ENCODE peak calls at places on chromosomes 11 and 22, in seven cellular contexts. G is spleen; S is CD8-positive, alpha-beta T cell; Z is PC-9; M is left lung; R is cardiac muscle cell; I is tibial nerve. U is an unnamed sample. For H3K4me1, the result is how much of the 10 kb centered on the place peaks cover.

GRCh38 chr11:33655842-33656600 is 44.6 kb downstream of the C11orf91 start:
- DNase-seq in S (no peak), G (no peak), M (no peak), R (no peak), Z (no peak), I (no peak), U (no peak)

GRCh38 chr11:102143867-102144266 is 33.6 kb downstream of the YAP1 start:
- DNase-seq in S (no peak), M (no peak), R (peak), G (no peak), Z (no peak), I (no peak), U (no peak)

GRCh38 chr11:8036002-8036802 is 44.8 kb upstream of the TUB start:
- DNase-seq in G (peak), R (no peak), M (no peak), I (no peak), S (no peak), Z (no peak), U (no peak)

GRCh38 chr11:104538313-104538712 is 359.9 kb downstream of the CASP12 start:
- DNase-seq in G (no peak), M (no peak), R (no peak), I (no peak), S (no peak), Z (no peak), U (no peak)

GRCh38 chr11:1589996-1590395 is 4.9 kb upstream of the KRTAP5-1 start:
- DNase-seq in Z (no peak), S (no peak), M (no peak), R (no peak), I (no peak), G (peak), U (no peak)

GRCh38 chr11:123569387-123569786 is 85.0 kb downstream of the SCN3B start:
- DNase-seq in I (no peak), R (no peak), Z (no peak), M (no peak), G (no peak), S (no peak), U (no peak)

GRCh38 chr11:45176996-45177395 is 30.6 kb downstream of the PRDM11 start:
- DNase-seq in R (peak), S (no peak), Z (no peak), G (peak), M (no peak), I (no peak), U (no peak)

GRCh38 chr11:18046116-18046777 is at the start of gene TPH1:
- DNase-seq in I (no peak), S (no peak), Z (no peak), G (no peak), M (peak), R (peak), U (peak)

GRCh38 chr11:36507824-36508489 is 2.1 kb downstream of the TRAF6 start:
- DNase-seq in Z (no peak), G (no peak), R (no peak), M (no peak), I (no peak), S (no peak), U (no peak)

GRCh38 chr11:84501750-84502149 is 1125.4 kb downstream of the DLG2 start:
- DNase-seq in G (no peak), M (no peak), S (no peak), R (no peak), Z (no peak), I (no peak), U (no peak)

GRCh38 chr11:10407749-10408472 is 47.2 kb upstream of the AMPD3 start:
- DNase-seq in R (no peak), S (no peak), M (no peak), I (no peak), Z (no peak), G (no peak), U (no peak)

GRCh38 chr11:65226103-65226442 is 35.7 kb upstream of the POLA2 start:
- DNase-seq in Z (no peak), S (no peak), M (no peak), G (no peak), R (no peak), I (no peak), U (no peak)

GRCh38 chr22:19488285-19488684 is 8.6 kb downstream of the CDC45 start:
- DNase-seq in S (no peak), G (no peak), R (no peak), M (no peak), Z (no peak), I (no peak), U (no peak)

GRCh38 chr11:65209711-65210360 is 28.1 kb downstream of the CAPN1 start:
- DNase-seq in Z (peak), R (no peak), M (no peak), S (no peak), G (no peak), I (no peak), U (no peak)

GRCh38 chr11:64754919-64755662 is 4.7 kb downstream of the PYGM start:
- DNase-seq in G (peak), I (no peak), R (no peak), S (no peak), Z (no peak), M (no peak), U (peak)

GRCh38 chr22:48444320-48445112 is 1383.2 kb downstream of the BRD1 start:
- DNase-seq in M (no peak), Z (no peak), I (no peak), G (peak), S (no peak), R (no peak), U (no peak)

GRCh38 chr11:35088676-35089075 is 50.3 kb upstream of the CD44 start:
- DNase-seq in R (no peak), I (no peak), G (no peak), S (no peak), M (no peak), Z (peak), U (no peak)

GRCh38 chr11:22432331-22433065 is 94.3 kb downstream of the SLC17A6 start:
- DNase-seq in I (peak), Z (no peak), G (peak), S (no peak), M (peak), R (no peak), U (no peak)

GRCh38 chr11:131760191-131760951 is 390.0 kb downstream of the NTM start:
- DNase-seq in S (no peak), G (no peak), R (no peak), M (no peak), I (no peak), Z (no peak), U (no peak)

GRCh38 chr11:76637491-76638266 is 32.9 kb downstream of the LRRC32 start:
- DNase-seq in R (no peak), M (peak), I (peak), Z (no peak), S (no peak), G (peak), U (peak)

GRCh38 chr11:110711448-110711775 is 825 bp downstream of the ARHGAP20 start:
- DNase-seq in R (no peak), I (no peak), S (no peak), Z (no peak), G (no peak), M (no peak), U (no peak)

GRCh38 chr11:126194121-126194543 is 17.3 kb downstream of the RPUSD4 start:
- DNase-seq in M (no peak), I (peak), R (peak), G (no peak), S (no peak), Z (no peak), U (no peak)

GRCh38 chr22:24430431-24431308 is 3.3 kb downstream of the ADORA2A start:
- DNase-seq in Z (no peak), I (no peak), M (no peak), S (no peak), G (peak), R (no peak), U (peak)

GRCh38 chr11:117316197-117316961 is at the start of gene BACE1:
- DNase-seq in G (peak), M (peak), Z (peak), R (peak), S (no peak), I (peak), U (peak)

GRCh38 chr22:22941831-22942510 is 54.4 kb downstream of the IGLL5 start:
- DNase-seq in Z (no peak), G (peak), S (no peak), I (no peak), M (peak), R (no peak), U (peak)

GRCh38 chr11:130636672-130637463 is 188.4 kb downstream of the ADAMTS15 start:
- DNase-seq in G (no peak), S (no peak), Z (peak), M (no peak), I (no peak), R (no peak), U (no peak)

GRCh38 chr11:125036933-125037332 is 26.2 kb upstream of the SLC37A2 start:
- DNase-seq in R (no peak), I (no peak), G (no peak), M (no peak), Z (peak), S (no peak), U (no peak)

DNA sequence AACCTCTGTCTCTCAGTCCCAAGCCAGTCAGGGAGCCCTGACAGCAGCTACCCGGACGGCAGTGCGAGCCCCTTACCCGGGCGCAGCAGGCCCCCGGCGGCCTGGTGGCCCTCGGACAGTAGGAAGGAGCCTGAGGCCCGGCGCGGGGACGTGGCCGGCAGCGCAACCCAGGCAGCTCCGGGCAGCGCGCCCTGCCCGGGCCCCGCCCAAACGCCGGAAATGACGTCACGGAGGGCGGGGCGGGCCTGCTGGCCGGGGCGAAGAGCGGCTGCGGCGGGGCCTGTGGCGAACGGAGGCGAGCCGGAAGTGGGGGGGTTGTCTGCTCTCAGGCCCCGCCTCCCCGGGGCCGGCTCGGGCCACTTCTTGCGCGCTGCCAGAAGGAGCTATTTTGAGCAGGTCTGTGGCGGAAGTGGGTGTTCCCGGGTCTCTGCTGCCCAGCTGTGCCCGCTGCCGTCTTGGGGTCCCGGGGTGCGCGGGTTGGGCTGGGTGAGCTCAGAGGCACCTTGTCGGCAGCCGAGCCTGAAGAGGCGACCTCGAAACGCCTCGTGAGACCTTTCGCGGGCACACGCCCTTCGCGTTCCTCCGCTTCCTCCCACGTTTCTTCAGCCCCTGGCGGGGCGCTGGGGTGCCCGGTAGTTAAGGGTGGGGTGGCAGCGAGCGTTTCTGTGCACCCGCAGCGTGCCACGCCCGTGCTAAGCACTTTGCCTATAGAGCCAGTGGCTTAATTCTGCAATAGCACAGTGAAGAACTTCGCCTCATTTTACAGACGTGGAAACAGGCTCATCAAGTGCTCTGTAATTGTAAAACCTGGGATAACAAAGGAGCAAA is at the start of gene C11orf24:
- DNase-seq in G (peak), M (peak), Z (peak), I (peak), R (peak), S (peak), U (peak)
- H3K4me1 ChIP-seq in G (half or more), M (under half), Z (under half), I (under half), R (under half), S (under half), U (under half)

GRCh38 chr11:111870887-111871692 is at the start of gene ALG9:
- DNase-seq in Z (peak), G (peak), R (peak), S (peak), I (peak), M (peak), U (peak)
- TF ChIP-seq CTCF in Z (peak), G (no peak), R (peak), S (peak), I (no peak), M (peak), U (no peak)

GRCh38 chr11:75351541-75352416 is at the start of gene ARRB1:
- DNase-seq in Z (no peak), G (peak), R (peak), S (peak), I (peak), M (peak), U (peak)
- H3K4me1 ChIP-seq in Z (half or more), G (half or more), R (under half), S (half or more), I (under half), M (under half), U (under half)

GRCh38 chr22:37929390-37929789 is 23.3 kb downstream of the MICALL1 start:
- DNase-seq in R (no peak), S (no peak), Z (no peak), G (no peak), M (no peak), I (no peak), U (no peak)

GRCh38 chr22:37930952-37931440 is 22.4 kb downstream of the C22orf23 start:
- DNase-seq in S (no peak), G (no peak), M (no peak), Z (no peak), R (no peak), I (no peak), U (no peak)

GRCh38 chr22:37931893-37932389 is 21.5 kb downstream of the C22orf23 start:
- DNase-seq in R (peak), I (no peak), Z (no peak), M (peak), G (no peak), S (no peak), U (no peak)

GRCh38 chr22:37932401-37932800 is 21.0 kb downstream of the C22orf23 start:
- DNase-seq in G (no peak), M (no peak), I (no peak), Z (no peak), R (no peak), S (no peak), U (no peak)

DNA sequence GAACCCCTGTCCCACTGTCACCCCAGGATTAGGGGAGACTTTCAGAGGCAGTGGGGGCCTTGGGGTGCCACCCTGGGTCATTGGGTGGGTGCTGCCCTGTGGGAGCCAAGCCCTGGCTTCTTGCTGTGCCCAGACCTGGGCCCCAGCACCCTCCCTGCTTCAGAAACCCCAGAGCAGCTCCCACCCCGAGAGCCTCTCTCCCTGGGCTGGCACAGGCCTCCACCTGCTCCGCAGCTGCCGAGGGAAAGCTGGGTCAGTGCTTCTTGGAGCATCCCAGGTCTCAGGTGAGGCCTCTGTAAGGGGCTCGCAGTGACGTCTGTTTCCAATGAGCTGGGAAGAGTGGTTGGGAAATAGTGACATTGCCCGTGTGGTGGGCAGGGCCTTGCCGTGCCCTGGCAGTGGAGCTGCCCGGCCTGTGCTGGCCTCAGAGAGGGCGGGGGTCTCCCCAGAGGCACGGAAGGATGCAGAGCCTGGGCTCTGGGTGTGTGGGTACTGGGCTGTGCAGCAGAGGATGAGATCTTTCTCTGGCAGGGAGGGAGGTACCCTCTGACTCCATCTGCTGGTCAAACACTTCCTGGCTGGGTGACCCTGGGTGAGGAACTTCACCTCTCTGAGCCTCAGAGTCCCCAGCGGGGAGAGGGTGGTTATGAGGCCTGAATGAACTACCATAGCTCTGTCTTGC is 23.0 kb downstream of the C22orf23 start:
- DNase-seq in R (no peak), M (no peak), I (peak), G (no peak), S (no peak), Z (no peak), U (no peak)
- TF ChIP-seq CTCF in R (peak), M (no peak), I (peak), G (peak), S (no peak), Z (peak), U (peak)

DNA sequence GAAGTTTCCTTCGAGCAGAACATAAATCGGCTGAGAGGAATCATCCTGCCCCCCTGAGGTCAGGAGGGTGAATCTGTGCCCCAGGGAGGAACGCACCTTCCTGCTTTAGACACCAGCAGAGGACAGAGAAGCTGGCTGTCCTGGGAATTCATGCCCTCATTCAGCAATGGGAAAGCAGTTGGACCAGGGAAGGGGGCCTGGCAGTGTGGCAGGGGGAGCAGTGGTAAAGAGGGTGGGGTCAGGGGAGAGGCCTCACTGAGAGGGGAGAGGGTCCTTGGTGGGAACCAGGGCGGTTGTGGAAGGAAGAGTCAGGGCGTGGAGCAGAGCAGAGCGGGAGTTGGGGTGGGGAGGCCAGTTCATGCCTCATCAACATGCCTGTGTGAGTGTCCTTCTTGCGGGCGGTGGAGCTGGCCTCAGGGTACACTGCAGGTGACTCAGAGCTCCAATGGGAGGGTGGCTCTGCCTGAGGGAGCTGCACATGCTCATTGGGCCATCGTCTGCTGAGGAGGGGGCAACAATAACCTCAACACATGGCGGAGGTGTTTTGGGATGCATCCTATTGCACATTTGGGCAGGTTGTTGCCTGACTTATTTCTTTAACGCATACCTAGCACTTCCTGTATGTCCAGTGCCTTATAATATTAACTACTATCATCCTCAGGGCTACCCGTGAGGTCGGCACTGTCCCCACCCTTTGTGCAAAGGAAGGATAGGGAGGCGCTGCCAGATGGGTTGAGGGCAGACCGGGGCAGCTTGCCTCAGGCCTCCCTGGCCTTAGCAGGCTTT is 23.2 kb downstream of the MED15 start:
- DNase-seq in S (no peak), G (no peak), M (peak), I (no peak), Z (peak), R (no peak), U (no peak)
- H3K4me1 ChIP-seq in S (under half), G (half or more), M (under half), I (under half), Z (half or more), R (under half), U (half or more)

DNA sequence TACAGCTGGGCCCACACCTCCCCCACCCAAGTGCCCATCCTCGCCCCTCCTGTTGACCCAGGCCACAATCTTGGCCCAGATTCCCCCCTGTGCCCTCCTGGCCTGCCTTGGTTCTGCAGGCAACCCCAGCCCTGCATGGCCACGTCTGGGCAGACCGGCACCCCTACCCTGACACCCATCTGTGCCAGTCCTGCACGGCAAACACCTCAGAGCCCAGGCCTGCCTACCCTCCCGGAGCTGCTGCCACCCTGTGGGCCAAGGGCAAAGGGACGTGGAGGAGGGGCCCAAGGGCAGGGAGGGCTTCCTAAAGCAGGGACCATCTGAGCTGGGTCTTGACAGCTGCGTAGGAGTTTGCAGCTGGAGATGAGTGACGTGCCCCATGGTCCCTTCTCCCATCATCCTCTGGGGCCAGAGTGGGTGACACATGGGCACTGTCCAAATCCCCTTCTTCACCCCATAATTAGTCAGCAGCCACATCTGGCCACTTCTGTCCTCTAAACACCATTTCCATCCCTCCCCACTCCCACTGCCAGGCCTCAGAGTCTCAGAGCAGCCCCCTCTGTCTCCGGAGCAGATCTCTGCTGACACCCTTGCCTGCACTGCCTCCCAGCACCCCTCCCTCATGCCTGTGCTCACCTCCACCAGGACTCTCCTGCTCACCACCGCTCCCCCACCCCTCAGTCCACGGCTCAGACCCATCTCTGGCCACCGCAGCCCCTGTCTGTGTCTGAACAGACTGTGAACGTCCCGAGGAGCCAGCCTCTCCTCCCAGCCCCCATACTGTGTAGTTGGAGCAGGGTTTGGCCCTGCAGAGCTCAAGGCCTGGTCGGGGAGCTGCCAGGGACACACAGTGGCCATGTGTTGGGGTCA is 35.6 kb upstream of the PPARA start:
- DNase-seq in G (no peak), S (no peak), M (no peak), R (no peak), I (no peak), Z (no peak), U (no peak)
- TF ChIP-seq CTCF in G (no peak), S (no peak), M (no peak), R (no peak), I (no peak), Z (no peak), U (no peak)

DNA sequence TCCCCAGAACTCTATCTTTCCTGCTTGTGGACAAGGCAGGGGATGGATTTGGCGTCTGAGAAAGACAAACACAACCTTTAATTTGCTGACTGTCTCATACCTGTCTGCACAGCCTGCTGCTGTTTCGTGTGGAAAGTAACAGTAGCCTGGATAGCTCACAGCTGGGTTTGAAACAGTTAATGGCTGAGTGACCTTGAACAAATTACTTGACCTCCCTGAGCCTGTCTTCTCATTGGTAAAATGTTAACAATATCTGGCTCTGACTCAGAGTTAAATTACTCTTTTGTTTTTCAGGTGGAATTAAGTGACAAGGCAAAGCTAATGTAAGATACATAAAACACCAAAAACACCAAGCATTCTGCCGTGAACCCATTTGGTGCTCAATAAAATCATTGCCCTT is 41.1 kb upstream of the ADA2 start:
- DNase-seq in G (no peak), R (no peak), S (no peak), I (no peak), M (no peak), Z (no peak), U (no peak)
- H3K4me1 ChIP-seq in G (under half), R (under half), S (under half), I (under half), M (under half), Z (under half), U (under half)

U was measured in upper lobe of right lung.